ENCODE peak calls at places on chromosomes 11 and 22, in six cellular contexts. One of them, this sample, is unnamed.

GRCh38 chr11:29263971-29264682 is 752.7 kb downstream of the KCNA4 start:
- DNase-seq in endothelial cell of umbilical vein: no peak
- DNase-seq in ovary: no peak
- DNase-seq in prostate gland: no peak
- DNase-seq in IMR-90: peak; percentile 54
- DNase-seq in esophagus squamous epithelium: no peak
- DNase-seq in this sample: no peak

GRCh38 chr11:130801287-130802146 is 114.8 kb downstream of the SNX19 start:
- DNase-seq in prostate gland: no peak
- DNase-seq in endothelial cell of umbilical vein: no peak
- DNase-seq in IMR-90: peak; percentile 53
- DNase-seq in ovary: no peak
- DNase-seq in esophagus squamous epithelium: no peak
- DNase-seq in this sample: no peak

GRCh38 chr11:125300791-125301218 is 136.3 kb downstream of the PKNOX2 start:
- DNase-seq in endothelial cell of umbilical vein: peak; percentile 80
- DNase-seq in ovary: no peak
- DNase-seq in IMR-90: peak; percentile 79
- DNase-seq in esophagus squamous epithelium: no peak
- DNase-seq in prostate gland: peak; percentile 41
- DNase-seq in this sample: peak; percentile 71

GRCh38 chr22:41217553-41218157 is 12.5 kb downstream of the L3MBTL2 start:
- DNase-seq in ovary: peak; percentile 84
- DNase-seq in IMR-90: peak; percentile 92
- DNase-seq in prostate gland: peak; percentile 20
- DNase-seq in endothelial cell of umbilical vein: peak; percentile 72
- DNase-seq in esophagus squamous epithelium: no peak
- DNase-seq in this sample: peak; percentile 33

GRCh38 chr22:27876684-27877083 is 42.4 kb downstream of the PITPNB start:
- DNase-seq in esophagus squamous epithelium: no peak
- DNase-seq in IMR-90: peak; percentile 27
- DNase-seq in endothelial cell of umbilical vein: no peak
- DNase-seq in prostate gland: no peak
- DNase-seq in ovary: no peak
- DNase-seq in this sample: no peak

GRCh38 chr11:312092-312816 is 1.6 kb upstream of the IFITM1 start:
- DNase-seq in esophagus squamous epithelium: no peak
- DNase-seq in IMR-90: no peak
- DNase-seq in prostate gland: no peak
- DNase-seq in ovary: no peak
- DNase-seq in endothelial cell of umbilical vein: no peak
- DNase-seq in this sample: no peak

GRCh38 chr11:57310630-57311086 is 14.1 kb downstream of the TNKS1BP1 start:
- DNase-seq in esophagus squamous epithelium: no peak
- DNase-seq in prostate gland: no peak
- DNase-seq in IMR-90: peak; percentile 27
- DNase-seq in ovary: peak; percentile 65
- DNase-seq in endothelial cell of umbilical vein: no peak
- DNase-seq in this sample: no peak

GRCh38 chr22:30285846-30286200 is 3.5 kb downstream of the CASTOR1 start:
- DNase-seq in esophagus squamous epithelium: no peak
- DNase-seq in IMR-90: no peak
- DNase-seq in ovary: no peak
- DNase-seq in endothelial cell of umbilical vein: no peak
- DNase-seq in prostate gland: no peak
- DNase-seq in this sample: no peak

GRCh38 chr22:44409691-44410316 is 88.2 kb downstream of the RTL6 start:
- DNase-seq in esophagus squamous epithelium: no peak
- DNase-seq in prostate gland: no peak
- DNase-seq in IMR-90: no peak
- DNase-seq in endothelial cell of umbilical vein: no peak
- DNase-seq in ovary: no peak
- DNase-seq in this sample: no peak

GRCh38 chr11:78564037-78564888 is 10.4 kb downstream of the NARS2 start:
- DNase-seq in ovary: peak; percentile 53
- DNase-seq in endothelial cell of umbilical vein: peak; percentile 83
- DNase-seq in prostate gland: peak; percentile 68
- DNase-seq in esophagus squamous epithelium: no peak
- DNase-seq in IMR-90: peak; percentile 76
- DNase-seq in this sample: no peak

GRCh38 chr11:11464555-11464954 is 111.5 kb upstream of the CSNK2A3 start:
- DNase-seq in endothelial cell of umbilical vein: no peak
- DNase-seq in prostate gland: no peak
- DNase-seq in esophagus squamous epithelium: no peak
- DNase-seq in ovary: no peak
- DNase-seq in IMR-90: peak; percentile 34
- DNase-seq in this sample: no peak

GRCh38 chr11:43687120-43687791 is 6.7 kb downstream of the HSD17B12 start:
- DNase-seq in endothelial cell of umbilical vein: peak; percentile 87
- DNase-seq in ovary: no peak
- DNase-seq in IMR-90: peak; percentile 19
- DNase-seq in prostate gland: no peak
- DNase-seq in esophagus squamous epithelium: no peak
- DNase-seq in this sample: peak; percentile 27

GRCh38 chr11:17352925-17353227 is 1.3 kb downstream of the NCR3LG1 start:
- DNase-seq in IMR-90: peak; percentile 34
- DNase-seq in ovary: peak; percentile 49
- DNase-seq in endothelial cell of umbilical vein: no peak
- DNase-seq in esophagus squamous epithelium: no peak
- DNase-seq in prostate gland: peak; percentile 36
- DNase-seq in this sample: no peak

GRCh38 chr11:114297806-114298700 is 1.9 kb downstream of the NNMT start:
- DNase-seq in IMR-90: no peak
- DNase-seq in esophagus squamous epithelium: no peak
- DNase-seq in ovary: no peak
- DNase-seq in endothelial cell of umbilical vein: no peak
- DNase-seq in prostate gland: no peak
- DNase-seq in this sample: no peak

GRCh38 chr11:108870373-108871020 is 205.6 kb downstream of the DDX10 start:
- DNase-seq in prostate gland: no peak
- DNase-seq in ovary: no peak
- DNase-seq in IMR-90: peak; percentile 87
- DNase-seq in endothelial cell of umbilical vein: peak; percentile 82
- DNase-seq in esophagus squamous epithelium: no peak
- DNase-seq in this sample: no peak

GRCh38 chr11:6771926-6772898 is at the start of gene OR2AG2:
- DNase-seq in IMR-90: no peak
- DNase-seq in esophagus squamous epithelium: no peak
- DNase-seq in endothelial cell of umbilical vein: no peak
- DNase-seq in ovary: no peak
- DNase-seq in prostate gland: no peak
- DNase-seq in this sample: no peak

DNA sequence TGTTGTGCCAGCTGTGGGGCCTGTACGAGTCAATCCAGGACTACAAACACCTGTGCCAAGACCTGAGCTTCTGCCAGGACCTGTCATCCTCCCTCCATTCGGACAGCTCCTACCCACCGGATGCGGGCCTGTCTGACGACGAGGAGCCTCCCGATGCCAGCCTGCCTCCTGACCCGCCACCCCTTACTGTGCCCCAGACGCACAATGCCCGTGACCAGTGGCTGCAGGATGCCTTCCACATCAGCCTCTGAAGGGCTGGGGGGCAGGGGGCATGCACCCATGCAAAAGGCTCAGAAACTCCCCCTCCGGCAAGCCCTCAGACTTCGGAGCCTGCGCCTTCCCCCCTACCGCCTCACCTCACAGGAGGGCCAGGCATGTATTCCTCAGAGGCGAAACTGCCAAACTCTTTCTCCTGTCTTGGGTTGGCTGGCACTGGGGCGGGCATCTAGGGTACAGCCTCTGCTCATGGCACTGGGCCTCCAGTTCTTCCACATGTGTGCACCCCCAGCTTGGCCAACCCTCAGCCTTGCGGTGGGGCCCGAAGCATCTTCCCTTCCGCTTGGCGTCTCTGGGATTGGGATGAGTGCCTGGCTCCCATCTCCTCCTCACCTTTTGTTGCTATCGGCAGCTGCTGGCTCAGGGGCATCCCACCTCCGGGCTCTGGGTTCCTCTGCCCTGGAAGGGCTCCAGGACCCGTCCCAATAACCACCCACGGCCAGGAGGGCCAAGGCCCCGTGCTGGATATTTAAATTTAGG is 1.2 kb downstream of the FAM89B start:
- DNase-seq in prostate gland: no peak
- DNase-seq in ovary: peak; percentile 62
- DNase-seq in endothelial cell of umbilical vein: no peak
- DNase-seq in esophagus squamous epithelium: no peak
- DNase-seq in IMR-90: no peak
- DNase-seq in this sample: peak; percentile 85
- TF ChIP-seq CTCF in prostate gland: no peak
- TF ChIP-seq CTCF in ovary: no peak
- TF ChIP-seq CTCF in endothelial cell of umbilical vein: no peak
- TF ChIP-seq CTCF in esophagus squamous epithelium: no peak
- TF ChIP-seq CTCF in IMR-90: no peak
- TF ChIP-seq CTCF in this sample: no peak

DNA sequence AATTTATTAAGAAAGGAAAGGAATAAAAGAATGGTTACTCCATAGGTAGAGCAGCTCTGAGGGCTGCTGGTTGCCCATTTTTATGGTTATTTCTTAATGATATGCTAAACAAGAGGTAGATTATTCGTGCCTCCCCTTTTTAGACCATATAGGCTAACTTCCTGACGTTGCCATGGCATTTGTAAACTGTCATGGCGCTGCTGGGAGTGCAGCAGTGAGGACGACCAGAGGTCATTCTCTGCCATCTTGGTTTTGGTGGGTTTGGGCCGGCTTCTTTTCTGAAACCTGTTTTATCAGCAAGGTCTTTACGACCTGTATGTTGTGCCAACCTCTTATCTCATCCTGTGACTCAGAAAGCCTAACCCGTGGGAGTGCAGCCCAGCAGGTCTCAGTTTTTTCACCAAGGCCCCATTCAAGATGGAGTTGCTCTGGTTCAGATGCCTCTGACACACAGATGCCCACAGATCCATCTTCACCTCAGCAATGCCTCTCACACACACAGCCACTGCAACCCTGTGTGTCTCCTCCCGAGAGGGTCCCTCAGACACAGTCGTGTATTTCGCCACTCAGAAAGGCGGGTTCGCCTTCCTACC is 16.4 kb upstream of the JAM3 start:
- DNase-seq in IMR-90: peak; percentile 22
- DNase-seq in ovary: no peak
- DNase-seq in prostate gland: no peak
- DNase-seq in esophagus squamous epithelium: no peak
- DNase-seq in endothelial cell of umbilical vein: no peak
- DNase-seq in this sample: no peak
- TF ChIP-seq POLR2A in IMR-90: no peak
- TF ChIP-seq POLR2A in ovary: no peak
- TF ChIP-seq POLR2A in prostate gland: no peak
- TF ChIP-seq POLR2A in esophagus squamous epithelium: no peak
- TF ChIP-seq POLR2A in endothelial cell of umbilical vein: no peak
- TF ChIP-seq POLR2A in this sample: no peak

DNA sequence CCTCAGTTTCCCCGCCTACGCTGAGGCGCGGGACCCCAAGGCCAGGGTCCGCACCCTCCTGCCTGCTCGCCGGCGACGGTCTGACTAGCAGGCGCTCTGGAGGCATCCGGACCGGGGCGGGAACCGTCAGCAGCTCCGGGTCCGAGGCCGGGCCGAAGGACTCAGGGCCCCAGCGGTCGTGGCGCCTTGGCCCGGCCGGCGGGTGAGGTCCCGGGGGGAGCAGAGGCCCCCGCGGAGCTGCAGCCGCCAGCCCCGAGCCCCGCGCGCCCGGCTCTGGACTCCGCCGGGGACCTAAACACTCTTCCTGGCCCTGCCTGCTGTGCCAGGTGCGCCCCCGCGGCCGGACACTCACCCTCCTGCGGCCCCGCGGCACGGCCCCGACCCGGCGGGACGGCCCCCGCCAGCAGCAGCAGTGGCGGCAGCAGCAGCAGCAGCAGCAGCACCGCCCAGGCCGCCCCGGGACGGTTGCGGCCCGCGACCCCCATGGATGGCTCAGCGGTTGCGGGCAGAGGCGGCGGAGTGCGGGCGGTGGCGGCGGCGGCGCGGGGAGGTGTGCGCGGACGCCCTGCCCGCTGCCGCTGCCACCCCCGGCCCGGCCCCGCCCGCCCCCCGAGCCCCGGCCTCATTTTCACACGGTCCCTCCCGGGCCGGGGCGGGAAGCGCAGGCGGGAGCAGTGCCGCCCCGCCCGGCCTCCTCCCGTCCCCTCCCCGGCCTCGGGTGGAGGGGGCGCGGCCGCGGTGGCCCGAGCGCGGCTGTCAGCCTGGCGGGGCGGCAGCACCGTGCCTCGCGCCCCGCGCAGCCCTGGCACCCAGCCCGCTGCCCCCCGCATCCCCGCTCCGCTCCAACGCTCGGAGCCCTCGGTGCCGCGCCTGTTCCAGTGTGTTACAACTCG is at the start of gene SCUBE2:
- DNase-seq in esophagus squamous epithelium: no peak
- DNase-seq in endothelial cell of umbilical vein: no peak
- DNase-seq in ovary: no peak
- DNase-seq in IMR-90: no peak
- DNase-seq in prostate gland: no peak
- DNase-seq in this sample: no peak
- TF ChIP-seq CTCF in esophagus squamous epithelium: no peak
- TF ChIP-seq CTCF in endothelial cell of umbilical vein: no peak
- TF ChIP-seq CTCF in ovary: no peak
- TF ChIP-seq CTCF in IMR-90: no peak
- TF ChIP-seq CTCF in prostate gland: no peak
- TF ChIP-seq CTCF in this sample: no peak

DNA sequence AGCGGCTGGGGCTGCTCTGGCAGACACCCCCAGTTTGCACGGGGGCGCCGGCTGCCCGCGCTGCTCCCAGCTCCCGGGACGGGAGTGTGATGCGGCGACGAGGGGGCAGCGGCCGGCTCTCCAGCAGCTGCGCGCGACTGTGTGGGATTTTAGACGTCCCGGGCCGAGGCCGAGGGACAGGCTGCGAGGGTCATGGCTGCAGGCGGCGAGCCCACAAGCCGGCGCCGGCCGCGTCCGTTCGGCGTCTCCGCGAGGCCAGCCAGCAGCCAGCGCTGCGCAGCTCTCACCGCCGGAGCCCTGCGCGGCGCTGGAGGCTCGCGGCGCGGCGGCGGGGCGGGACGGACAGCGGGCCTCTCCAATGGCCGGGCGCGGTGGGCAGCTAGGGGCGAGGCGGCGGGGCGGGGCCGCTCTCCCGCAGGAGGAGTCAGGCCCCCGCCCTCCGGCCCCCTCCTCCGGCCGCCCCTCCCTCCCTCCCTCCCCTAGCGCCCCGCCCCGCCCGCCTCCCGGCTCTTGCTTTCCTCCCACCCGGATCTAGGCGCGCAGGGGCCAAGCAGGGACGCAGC is at the start of gene FZD4:
- DNase-seq in IMR-90: peak; percentile 78
- DNase-seq in esophagus squamous epithelium: no peak
- DNase-seq in endothelial cell of umbilical vein: peak; percentile 88
- DNase-seq in ovary: peak; percentile 93
- DNase-seq in prostate gland: peak; percentile 90
- DNase-seq in this sample: peak; percentile 85
- TF ChIP-seq POLR2A in IMR-90: peak; percentile 78
- TF ChIP-seq POLR2A in esophagus squamous epithelium: peak; percentile 84
- TF ChIP-seq POLR2A in endothelial cell of umbilical vein: peak; percentile 99
- TF ChIP-seq POLR2A in ovary: peak; percentile 79
- TF ChIP-seq POLR2A in prostate gland: peak; percentile 71
- TF ChIP-seq POLR2A in this sample: peak; percentile 92

This sample was measured in gastrocnemius medialis.